ENCODE peak calls at places on chromosome 18, in nine cellular contexts. P is sigmoid colon, C is Peyer's patch, Q is GM12878, Z is HCT116, T is H1, V is esophagus muscularis mucosa, N is NB4, F is spleen. U is an unnamed sample.

GRCh38 chr18:51251625-51252024 is 54.1 kb upstream of the MEX3C start:
- DNase-seq in P (no peak), Z (no peak), V (no peak), T (no peak), N (peak; percentile 21), Q (peak; percentile 69), C (no peak), F (peak; percentile 77), U (no peak)

GRCh38 chr18:73679941-73680700 is 467.5 kb downstream of the FBXO15 start:
- DNase-seq in T (no peak), Q (no peak), C (no peak), F (no peak), Z (no peak), V (no peak), P (no peak), N (peak; percentile 2), U (no peak)

GRCh38 chr18:50659091-50660003 is 99.5 kb downstream of the MAPK4 start:
- DNase-seq in N (peak; percentile 46), T (no peak), F (no peak), Z (peak; percentile 26), P (peak; percentile 80), C (no peak), V (no peak), Q (no peak), U (no peak)

GRCh38 chr18:37395631-37396030 is 170.0 kb downstream of the CELF4 start:
- DNase-seq in N (no peak), P (no peak), Q (no peak), C (no peak), V (no peak), Z (no peak), T (no peak), F (peak; percentile 46), U (no peak)

GRCh38 chr18:13547347-13547746 is 179.0 kb downstream of the FAM210A start:
- DNase-seq in N (no peak), Q (no peak), C (no peak), V (no peak), F (no peak), P (no peak), T (no peak), Z (no peak), U (no peak)

GRCh38 chr18:45993441-45993840 is 26.3 kb upstream of the EPG5 start:
- DNase-seq in Z (no peak), N (peak; percentile 13), T (no peak), F (no peak), C (no peak), V (peak; percentile 17), Q (no peak), P (no peak), U (no peak)

GRCh38 chr18:46622999-46623398 is 34.0 kb downstream of the LOXHD1 start:
- DNase-seq in V (no peak), T (no peak), Z (no peak), C (no peak), P (no peak), F (no peak), Q (peak; percentile 2), N (peak; percentile 35), U (no peak)

GRCh38 chr18:32607816-32608215 is 137.1 kb upstream of the GAREM1 start:
- DNase-seq in Z (no peak), T (no peak), C (no peak), P (no peak), Q (no peak), N (no peak), V (no peak), F (no peak), U (no peak)

GRCh38 chr18:72869786-72870185 is 2.0 kb upstream of the NETO1 start:
- DNase-seq in F (peak; percentile 81), T (no peak), Z (no peak), C (no peak), V (peak; percentile 68), N (no peak), Q (no peak), P (no peak), U (no peak)

DNA sequence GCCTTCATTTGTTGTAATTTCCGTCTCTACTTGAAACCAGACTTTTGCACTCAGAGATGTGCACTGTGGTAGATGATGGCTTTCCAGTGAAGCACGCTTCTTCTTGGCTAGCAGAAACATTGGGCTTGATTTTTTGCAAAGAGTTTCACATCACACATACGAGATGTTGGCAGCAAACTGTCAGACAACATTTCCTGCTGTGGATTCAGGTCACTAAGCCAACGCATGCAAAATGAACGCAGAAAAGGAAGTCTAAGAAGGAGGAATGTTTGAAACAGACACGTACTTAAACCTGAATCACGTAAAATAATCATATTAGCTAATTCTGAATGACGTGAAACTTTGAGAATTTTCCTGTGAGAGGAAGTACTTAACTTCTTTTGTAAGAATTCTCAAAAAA is 88.2 kb downstream of the EPB41L3 start:
- DNase-seq in F (no peak), P (no peak), N (no peak), T (no peak), V (no peak), C (no peak), Q (no peak), Z (no peak), U (no peak)
- TF ChIP-seq POLR2A in F (no peak), P (no peak), N (no peak), T (no peak), V (no peak), C (no peak), Q (no peak), Z (no peak), U (no peak)

GRCh38 chr18:48952287-48953095 is 1.7 kb upstream of the SMAD7 start:
- DNase-seq in C (peak; percentile 87), N (peak; percentile 78), F (peak; percentile 91), Z (no peak), Q (no peak), T (no peak), V (no peak), P (peak; percentile 91), U (peak; percentile 29)

GRCh38 chr18:48949606-48950535 is 894 bp downstream of the SMAD7 start:
- DNase-seq in F (peak; percentile 87), Z (no peak), P (no peak), Q (no peak), C (peak; percentile 81), T (no peak), V (no peak), N (peak; percentile 76), U (peak; percentile 22)

GRCh38 chr18:48953096-48953706 is 2.4 kb upstream of the SMAD7 start:
- DNase-seq in T (no peak), Q (no peak), Z (no peak), V (no peak), F (peak; percentile 78), C (no peak), N (no peak), P (no peak), U (no peak)

GRCh38 chr18:48950536-48951447 is at the start of gene SMAD7:
- DNase-seq in C (no peak), Z (no peak), T (no peak), F (no peak), Q (no peak), V (no peak), N (peak; percentile 40), P (no peak), U (no peak)

GRCh38 chr18:48951448-48952286 is 902 bp upstream of the SMAD7 start:
- DNase-seq in N (peak; percentile 90), F (peak; percentile 95), V (no peak), P (peak; percentile 95), Q (no peak), T (no peak), Z (no peak), C (peak; percentile 91), U (peak; percentile 59)
- TF ChIP-seq POLR2A in N (peak; percentile 34), F (peak; percentile 71), V (peak; percentile 45), P (no peak), Q (peak; percentile 86), T (no peak), Z (no peak), C (peak; percentile 93), U (no peak)

DNA sequence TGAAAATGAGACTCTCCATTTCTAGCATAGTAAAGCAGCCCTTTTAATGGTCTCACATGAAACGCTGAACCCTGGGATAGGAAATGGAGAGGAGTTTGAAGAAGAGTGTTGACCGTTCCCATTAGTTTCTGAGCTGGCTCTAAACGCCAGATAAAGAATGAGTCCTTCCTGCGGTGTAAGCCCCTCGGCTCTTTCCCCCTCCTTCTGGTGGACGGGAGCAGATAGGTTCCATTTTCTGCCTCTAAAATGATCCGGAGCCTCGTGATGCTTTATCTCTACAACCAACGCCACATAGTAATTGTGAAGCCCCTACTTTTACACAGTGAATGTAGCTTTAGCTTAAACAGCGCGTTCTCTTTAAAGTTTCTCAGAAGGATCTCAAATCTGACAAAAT is 24.1 kb upstream of the ZNF516 start:
- DNase-seq in V (no peak), T (no peak), F (no peak), N (no peak), Z (no peak), C (no peak), P (no peak), Q (no peak), U (peak; percentile 44)
- TF ChIP-seq POLR2A in V (no peak), T (no peak), F (no peak), N (no peak), Z (no peak), C (no peak), P (no peak), Q (no peak), U (no peak)

GRCh38 chr18:3247243-3248061 is at the start of gene MYL12A:
- DNase-seq in N (peak; percentile 99), V (peak; percentile 98), P (peak; percentile 98), Z (peak; percentile 98), F (peak; percentile 99), T (peak; percentile 98), C (peak; percentile 98), Q (peak; percentile 98), U (peak; percentile 98)

GRCh38 chr18:3250237-3251107 is 2.9 kb downstream of the MYL12A start:
- DNase-seq in N (no peak), V (no peak), Q (no peak), P (no peak), Z (no peak), T (no peak), F (no peak), C (no peak), U (peak; percentile 30)

GRCh38 chr18:3246636-3247242 is 862 bp upstream of the MYL12A start:
- DNase-seq in N (no peak), Z (no peak), F (peak; percentile 80), V (no peak), T (no peak), C (peak; percentile 58), Q (no peak), P (peak; percentile 74), U (peak; percentile 94)

GRCh38 chr18:3248062-3248669 is 565 bp downstream of the MYL12A start:
- DNase-seq in T (no peak), C (no peak), Q (no peak), V (no peak), F (no peak), N (peak; percentile 65), P (peak; percentile 78), Z (no peak), U (peak; percentile 71)

GRCh38 chr18:3248670-3249359 is 1.2 kb downstream of the MYL12A start:
- DNase-seq in P (no peak), Z (no peak), C (no peak), F (no peak), Q (no peak), V (no peak), N (peak; percentile 71), T (no peak), U (peak; percentile 76)
- TF ChIP-seq POLR2A in P (peak; percentile 13), Z (no peak), C (peak; percentile 32), F (no peak), Q (no peak), V (no peak), N (no peak), T (no peak), U (no peak)

U was measured in erythroblast.